ENCODE peak calls at places on chromosomes 6 and 20, in four cellular contexts. G, U, L and O are unnamed samples.

GRCh38 chr6:49326337-49326736 is 136.7 kb downstream of the MMUT start:
- DNase-seq in G (no peak), U (no peak), L (no peak), O (no peak)

GRCh38 chr20:57996936-57997629 is 231.4 kb downstream of the ANKRD60 start:
- DNase-seq in G (no peak), U (no peak), L (no peak), O (no peak)

GRCh38 chr6:106097368-106098231 is 11.5 kb downstream of the PRDM1 start:
- DNase-seq in G (no peak), U (peak), L (no peak), O (no peak)

GRCh38 chr6:90297124-90297865 is 652 bp upstream of the BACH2 start:
- DNase-seq in G (no peak), U (no peak), L (no peak), O (peak)

GRCh38 chr6:41535766-41536165 is 10.4 kb upstream of the FOXP4 start:
- DNase-seq in G (no peak), U (no peak), L (no peak), O (no peak)

GRCh38 chr6:17454316-17455005 is 61.1 kb downstream of the CAP2 start:
- DNase-seq in G (no peak), U (no peak), L (no peak), O (no peak)

GRCh38 chr6:139680819-139681218 is 306.4 kb upstream of the CITED2 start:
- DNase-seq in G (no peak), U (no peak), L (no peak), O (no peak)

GRCh38 chr6:89411269-89412070 is 603 bp downstream of the RRAGD start:
- DNase-seq in G (peak), U (no peak), L (peak), O (peak)

GRCh38 chr6:129590408-129591022 is 119.5 kb downstream of the ARHGAP18 start:
- DNase-seq in G (no peak), U (no peak), L (no peak), O (no peak)

GRCh38 chr6:20021795-20022194 is 184.6 kb downstream of the ID4 start:
- DNase-seq in G (no peak), U (no peak), L (no peak), O (no peak)

GRCh38 chr20:24633026-24633425 is 163.6 kb downstream of the SYNDIG1 start:
- DNase-seq in G (no peak), U (no peak), L (no peak), O (no peak)

GRCh38 chr20:38725959-38726848 is 1.9 kb downstream of the SLC32A1 start:
- DNase-seq in G (peak), U (no peak), L (peak), O (peak)

GRCh38 chr6:41430875-41431274 is 95.5 kb downstream of the NCR2 start:
- DNase-seq in G (no peak), U (no peak), L (no peak), O (no peak)

GRCh38 chr6:15622045-15622750 is 40.6 kb downstream of the DTNBP1 start:
- DNase-seq in G (no peak), U (no peak), L (no peak), O (no peak)

GRCh38 chr20:6746901-6747609 is 20.4 kb upstream of the BMP2 start:
- DNase-seq in G (peak), U (peak), L (no peak), O (no peak)

GRCh38 chr6:35177586-35177985 is 36.2 kb upstream of the SCUBE3 start:
- DNase-seq in G (no peak), U (no peak), L (no peak), O (no peak)

GRCh38 chr20:39299783-39300182 is 337.6 kb downstream of the DHX35 start:
- DNase-seq in G (no peak), U (no peak), L (no peak), O (no peak)

GRCh38 chr6:118812972-118813371 is 81.0 kb upstream of the ASF1A start:
- DNase-seq in G (no peak), U (no peak), L (no peak), O (no peak)

GRCh38 chr6:108904731-108905130 is 56.5 kb downstream of the ARMC2 start:
- DNase-seq in G (no peak), U (peak), L (no peak), O (no peak)

GRCh38 chr6:150755524-150755923 is 110.0 kb upstream of the MTHFD1L start:
- DNase-seq in G (no peak), U (no peak), L (no peak), O (no peak)

GRCh38 chr6:5367510-5367909 is 106.2 kb downstream of the FARS2 start:
- DNase-seq in G (no peak), U (no peak), L (no peak), O (no peak)

GRCh38 chr6:11044712-11045167 is 635 bp upstream of the ELOVL2 start:
- DNase-seq in G (peak), U (no peak), L (no peak), O (no peak)

GRCh38 chr6:28534880-28535279 is 9.2 kb downstream of the GPX5 start:
- DNase-seq in G (no peak), U (no peak), L (no peak), O (no peak)

GRCh38 chr6:148240463-148240845 is 102.2 kb upstream of the SASH1 start:
- DNase-seq in G (no peak), U (no peak), L (no peak), O (peak)

GRCh38 chr6:168133186-168133585 is 54.2 kb upstream of the FRMD1 start:
- DNase-seq in G (no peak), U (no peak), L (no peak), O (no peak)

GRCh38 chr20:24965065-24965919 is 16.2 kb downstream of the CST7 start:
- DNase-seq in G (no peak), U (no peak), L (no peak), O (no peak)

GRCh38 chr6:5094327-5094726 is 9.2 kb downstream of the PPP1R3G start:
- DNase-seq in G (no peak), U (no peak), L (no peak), O (no peak)

GRCh38 chr20:17226410-17227198 is at the start of gene PCSK2:
- DNase-seq in G (peak), U (no peak), L (peak), O (peak)

GRCh38 chr6:165701005-165701404 is 38.0 kb upstream of the PDE10A start:
- DNase-seq in G (no peak), U (no peak), L (no peak), O (no peak)

GRCh38 chr20:63497946-63498935 is 642 bp downstream of the EEF1A2 start:
- DNase-seq in G (peak), U (no peak), L (peak), O (peak)

GRCh38 chr6:167007930-167008329 is 8.7 kb downstream of the CEP43 start:
- DNase-seq in G (no peak), U (no peak), L (no peak), O (no peak)

GRCh38 chr6:166448432-166448831 is 65.7 kb upstream of the MPC1 start:
- DNase-seq in G (no peak), U (no peak), L (no peak), O (no peak)

GRCh38 chr20:35603695-35604443 is 11.8 kb upstream of the SPAG4 start:
- DNase-seq in G (no peak), U (no peak), L (no peak), O (no peak)
- TF ChIP-seq USF1 in G (no peak), U (no peak), L (no peak), O (no peak)

DNA sequence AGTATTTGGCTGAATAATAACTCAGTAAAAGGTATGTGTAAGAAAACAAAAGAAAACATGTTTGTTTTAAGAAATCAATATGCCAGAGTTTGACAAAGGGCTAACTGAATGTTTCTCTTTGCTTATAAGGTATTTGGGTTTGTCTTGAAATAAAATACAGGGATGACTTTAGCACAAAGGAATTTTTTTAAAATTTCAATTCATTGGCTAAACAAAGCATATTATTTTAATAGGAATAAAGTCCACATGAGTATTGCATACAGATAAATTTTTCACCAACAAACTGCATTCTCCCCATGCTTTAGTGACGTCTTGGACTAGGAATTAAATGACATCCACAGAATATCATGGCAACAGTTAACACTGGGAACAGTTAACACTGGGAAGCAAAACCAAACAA is 480.0 kb upstream of the JAG1 start:
- DNase-seq in G (no peak), U (no peak), L (no peak), O (no peak)
- TF ChIP-seq USF1 in G (no peak), U (no peak), L (no peak), O (no peak)

DNA sequence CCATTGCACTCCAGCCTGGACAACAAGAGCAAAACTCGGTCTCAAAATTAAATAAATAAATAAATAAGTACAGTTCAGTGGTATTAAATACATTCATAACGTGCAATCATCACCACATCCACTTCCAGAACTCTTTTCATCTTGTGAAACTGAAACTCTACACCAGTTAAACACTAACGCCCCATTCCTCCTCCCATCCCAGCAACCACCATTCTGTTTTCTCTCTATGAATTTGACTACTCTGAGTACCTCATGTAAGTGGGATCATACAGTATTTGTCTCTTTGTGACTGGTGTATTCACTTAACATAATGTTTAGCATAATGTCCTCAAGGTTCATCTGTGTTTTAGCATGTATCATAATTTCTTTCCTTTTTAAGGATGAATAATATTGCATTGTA is 29.1 kb upstream of the SCML4 start:
- DNase-seq in G (no peak), U (no peak), L (no peak), O (no peak)
- TF ChIP-seq USF1 in G (no peak), U (no peak), L (no peak), O (no peak)

DNA sequence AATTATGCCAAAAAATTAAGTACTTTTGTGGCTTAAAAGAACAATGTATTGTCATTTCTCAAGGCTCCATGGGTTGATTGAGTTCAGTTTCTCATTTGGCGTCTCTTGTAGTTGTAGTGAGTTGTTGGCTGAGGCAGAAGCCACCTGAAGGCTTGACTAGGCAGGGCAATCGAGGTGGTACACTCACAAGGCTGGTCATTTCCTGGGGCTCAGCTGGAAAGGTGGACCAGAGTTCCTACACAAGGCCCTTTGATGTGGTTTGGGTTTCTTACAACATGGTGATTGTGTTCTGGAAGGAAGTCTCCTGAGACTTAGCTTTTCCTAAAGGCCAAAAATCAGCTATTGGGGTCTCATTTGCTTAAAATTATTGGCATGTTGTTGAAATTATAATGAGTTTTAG is 22.6 kb downstream of the MAS1 start:
- DNase-seq in G (no peak), U (no peak), L (no peak), O (no peak)
- TF ChIP-seq USF1 in G (no peak), U (no peak), L (no peak), O (no peak)

GRCh38 chr20:22400440-22400839 is 183.9 kb downstream of the FOXA2 start:
- DNase-seq in G (no peak), U (no peak), L (no peak), O (no peak)
- TF ChIP-seq USF1 in G (no peak), U (no peak), L (no peak), O (no peak)

DNA sequence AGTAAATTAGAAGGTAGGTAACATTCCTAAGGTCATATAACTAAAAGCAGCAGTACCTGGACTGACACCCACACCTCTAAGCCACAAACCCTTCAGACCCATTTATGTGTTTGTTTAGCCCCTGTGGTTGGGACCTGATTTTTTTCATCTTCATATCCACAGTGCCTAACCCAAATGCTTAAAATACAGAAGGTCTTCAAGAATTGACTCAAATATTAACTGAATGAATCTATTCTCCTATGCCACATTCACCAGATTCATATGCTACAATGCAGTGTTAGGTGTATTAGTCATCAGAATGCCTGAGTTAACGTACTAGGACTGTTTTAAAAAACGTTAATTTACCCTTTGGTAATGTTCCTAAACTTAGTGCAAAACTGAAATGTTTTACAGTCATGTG is 124.8 kb downstream of the AHI1 start:
- DNase-seq in G (no peak), U (no peak), L (no peak), O (no peak)
- TF ChIP-seq USF1 in G (no peak), U (no peak), L (no peak), O (no peak)

GRCh38 chr6:32045811-32046449 is 7.7 kb downstream of the CYP21A2 start:
- DNase-seq in G (no peak), U (no peak), L (peak), O (no peak)

GRCh38 chr6:32047084-32047478 is 8.9 kb downstream of the CYP21A2 start:
- DNase-seq in G (no peak), U (no peak), L (peak), O (no peak)

GRCh38 chr6:32047539-32047854 is 9.3 kb downstream of the CYP21A2 start:
- DNase-seq in G (no peak), U (no peak), L (no peak), O (no peak)

GRCh38 chr6:32047855-32048766 is 9.9 kb downstream of the CYP21A2 start:
- DNase-seq in G (peak), U (no peak), L (peak), O (peak)

DNA sequence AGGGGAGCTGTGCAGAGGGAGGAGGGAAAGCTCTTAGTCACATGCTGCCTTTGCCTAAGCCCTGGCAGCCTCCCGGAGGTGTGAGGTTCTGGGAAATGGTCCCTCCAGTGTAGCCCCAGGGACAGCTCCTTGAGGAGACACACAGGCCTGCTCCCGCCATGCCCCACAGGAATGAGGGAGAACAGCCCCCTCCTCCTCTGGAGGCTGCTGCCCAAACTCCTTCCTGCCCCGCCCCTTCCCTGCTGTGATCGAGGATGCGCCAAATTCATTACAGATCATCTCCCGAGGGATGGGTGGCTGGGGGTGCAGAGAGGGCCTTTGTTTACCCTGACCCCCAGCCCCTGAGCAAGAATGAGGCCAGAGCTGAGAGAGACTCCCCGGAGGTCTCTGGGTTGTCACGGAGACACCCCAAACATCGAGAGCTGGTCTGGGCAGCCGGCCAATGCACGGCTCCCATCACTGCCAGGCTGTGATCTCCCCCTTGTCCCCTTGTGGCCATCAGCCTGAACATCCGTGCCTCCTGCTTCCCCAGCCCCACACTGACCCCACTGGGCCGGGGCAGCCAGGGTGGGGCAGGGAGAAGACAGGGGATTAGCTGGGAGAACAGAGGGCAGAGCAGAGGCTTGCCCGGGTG is 8.4 kb downstream of the CYP21A2 start:
- DNase-seq in G (no peak), U (no peak), L (peak), O (peak)
- TF ChIP-seq USF1 in G (no peak), U (no peak), L (peak), O (no peak)

GRCh38 chr6:111855775-111856174 is 17.5 kb downstream of the FYN start:
- DNase-seq in G (no peak), U (no peak), L (no peak), O (no peak)

GRCh38 chr6:111858347-111858746 is 14.9 kb downstream of the FYN start:
- DNase-seq in G (no peak), U (no peak), L (no peak), O (no peak)

GRCh38 chr6:111857674-111858337 is 15.4 kb downstream of the FYN start:
- DNase-seq in G (no peak), U (no peak), L (no peak), O (no peak)

GRCh38 chr6:111852704-111853103 is 20.5 kb downstream of the FYN start:
- DNase-seq in G (no peak), U (no peak), L (no peak), O (no peak)

GRCh38 chr6:111854683-111855082 is 18.6 kb downstream of the FYN start:
- DNase-seq in G (no peak), U (no peak), L (no peak), O (no peak)
- TF ChIP-seq USF1 in G (no peak), U (no peak), L (no peak), O (no peak)